ENCODE peak calls at places on chromosomes 2 and 18, in five cellular contexts. K is H1, D is IMR-90, L is mesenchymal stem cell, B is neuronal stem cell. M is an unnamed sample.

GRCh38 chr2:213251618-213252017 is 32.6 kb upstream of the SPAG16 start:
- DNase-seq in D (peak; percentile 81), L (peak; percentile 77), B (peak; percentile 69), K (no peak), M (peak; percentile 85)

GRCh38 chr2:128282246-128282975 is 36.3 kb downstream of the HS6ST1 start:
- DNase-seq in K (no peak), L (no peak), D (no peak), B (no peak), M (peak; percentile 16)

GRCh38 chr2:43082111-43082877 is 144.1 kb downstream of the ZFP36L2 start:
- DNase-seq in B (no peak), L (peak; percentile 94), K (no peak), D (peak; percentile 79), M (no peak)

GRCh38 chr2:156192468-156192867 is 140.1 kb downstream of the NR4A2 start:
- DNase-seq in B (no peak), L (peak; percentile 3), D (no peak), K (no peak), M (no peak)

GRCh38 chr2:54680397-54681032 is 42.9 kb upstream of the EML6 start:
- DNase-seq in D (peak; percentile 45), L (no peak), B (no peak), K (no peak), M (no peak)

GRCh38 chr18:9900699-9901098 is 13.1 kb upstream of the VAPA start:
- DNase-seq in K (no peak), D (no peak), B (no peak), L (no peak), M (no peak)

GRCh38 chr2:160420711-160421110 is 72.9 kb downstream of the RBMS1 start:
- DNase-seq in L (no peak), D (no peak), B (no peak), K (no peak), M (no peak)

GRCh38 chr2:70753031-70753430 is 15.0 kb downstream of the ADD2 start:
- DNase-seq in B (no peak), L (no peak), D (no peak), K (no peak), M (no peak)

GRCh38 chr18:43563780-43564179 is 286.5 kb upstream of the SYT4 start:
- DNase-seq in L (peak; percentile 60), K (no peak), D (peak; percentile 6), B (peak; percentile 44), M (peak; percentile 39)

GRCh38 chr18:70227438-70227837 is 22.0 kb upstream of the RTTN start:
- DNase-seq in L (no peak), B (no peak), D (no peak), K (no peak), M (no peak)

GRCh38 chr2:173086518-173087213 is 11.0 kb downstream of the MAP3K20 start:
- DNase-seq in L (peak; percentile 49), K (no peak), B (no peak), D (peak; percentile 54), M (no peak)

GRCh38 chr2:15127251-15127650 is 433.9 kb downstream of the NBAS start:
- DNase-seq in D (no peak), L (no peak), B (no peak), K (no peak), M (no peak)

GRCh38 chr2:3780477-3781402 is 77.4 kb downstream of the DCDC2C start:
- DNase-seq in K (no peak), B (peak; percentile 32), D (peak; percentile 73), L (peak; percentile 1), M (peak; percentile 57)

GRCh38 chr18:51010218-51010617 is 19.8 kb upstream of the SMAD4 start:
- DNase-seq in K (no peak), B (no peak), L (no peak), D (no peak), M (peak; percentile 37)

GRCh38 chr2:96526101-96526591 is 10.4 kb upstream of the ARID5A start:
- DNase-seq in K (no peak), L (no peak), D (no peak), B (no peak), M (no peak)

GRCh38 chr2:10787176-10787968 is 25.2 kb downstream of the PDIA6 start:
- DNase-seq in L (no peak), K (no peak), B (no peak), D (no peak), M (no peak)

GRCh38 chr2:105072039-105072438 is 34.2 kb downstream of the MRPS9 start:
- DNase-seq in D (no peak), K (no peak), L (no peak), B (no peak), M (no peak)

GRCh38 chr2:105068387-105068786 is 30.5 kb downstream of the MRPS9 start:
- DNase-seq in K (no peak), B (no peak), L (no peak), D (no peak), M (no peak)

GRCh38 chr2:105071379-105071778 is 33.5 kb downstream of the MRPS9 start:
- DNase-seq in D (no peak), B (no peak), K (no peak), L (no peak), M (no peak)

GRCh38 chr2:105068875-105069274 is 31.0 kb downstream of the MRPS9 start:
- DNase-seq in K (no peak), B (no peak), D (no peak), L (no peak), M (no peak)

DNA sequence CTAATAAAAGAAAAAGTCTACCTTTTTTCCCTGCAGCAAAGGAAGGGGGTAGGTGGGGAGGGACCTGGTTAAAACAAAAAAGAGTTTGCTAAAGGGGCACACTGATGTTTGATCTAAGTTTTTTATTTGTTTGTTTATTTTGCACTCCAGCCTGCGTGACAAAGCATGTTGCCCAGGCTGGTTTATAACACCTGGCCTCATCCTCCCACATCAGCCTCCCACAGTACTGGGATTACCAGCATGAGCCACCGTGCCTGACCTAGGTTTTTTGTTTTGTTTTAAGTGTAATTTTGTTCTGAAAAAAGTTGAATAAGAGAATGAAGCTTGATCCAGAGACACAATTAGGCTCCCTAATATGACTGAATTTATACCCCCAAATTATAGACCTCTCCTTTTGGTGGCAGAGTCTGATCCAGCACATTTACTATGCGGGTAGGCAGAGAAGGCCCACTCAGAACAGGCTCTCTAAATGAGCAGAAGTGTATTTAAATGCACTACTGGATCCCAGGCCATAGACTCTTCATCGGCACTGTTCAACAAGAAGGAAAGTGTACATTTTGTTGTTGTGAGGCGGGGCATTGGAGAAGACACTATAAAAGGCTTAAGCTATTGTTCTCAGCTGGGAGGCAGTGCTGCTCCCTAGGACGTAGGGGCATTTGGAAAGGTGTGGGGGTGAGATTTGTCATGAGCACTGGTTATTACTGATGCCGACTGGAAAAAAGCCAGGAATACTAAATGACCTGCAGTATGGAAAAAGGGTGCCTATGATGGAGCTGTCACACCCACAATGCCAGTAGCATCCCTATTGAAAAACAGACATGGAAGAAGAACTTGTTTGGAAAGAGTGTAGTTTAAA is 32.4 kb downstream of the MRPS9 start:
- DNase-seq in D (no peak), K (no peak), B (no peak), L (no peak), M (no peak)
- H2AK5ac ChIP-seq in D (no peak overlapping the region), K (no peak overlapping the region), B (no peak overlapping the region), L (no peak overlapping the region), M (no peak overlapping the region)

GRCh38 chr2:98432145-98432544 is 12.5 kb upstream of the INPP4A start:
- DNase-seq in B (no peak), L (no peak), D (no peak), K (no peak), M (no peak)

GRCh38 chr2:98433363-98433964 is 11.2 kb upstream of the INPP4A start:
- DNase-seq in B (no peak), D (no peak), K (no peak), L (no peak), M (no peak)

GRCh38 chr2:98436734-98437133 is 7.9 kb upstream of the INPP4A start:
- DNase-seq in B (no peak), L (no peak), K (no peak), D (no peak), M (no peak)

GRCh38 chr2:98438190-98439133 is 6.2 kb upstream of the INPP4A start:
- DNase-seq in D (no peak), K (no peak), B (no peak), L (no peak), M (no peak)

GRCh38 chr2:98434492-98434891 is 10.2 kb upstream of the INPP4A start:
- DNase-seq in B (no peak), K (no peak), D (no peak), L (no peak), M (no peak)
- H3K9me3 ChIP-seq in B (peaks cover 3% of the 10 kb centered on the region), K (peaks cover 35% of the 10 kb centered on the region), D (peaks cover 4% of the 10 kb centered on the region), L (peaks cover 19% of the 10 kb centered on the region), M (peaks cover 1% of the 10 kb centered on the region)

GRCh38 chr2:6772366-6772710 is 93.4 kb downstream of the CMPK2 start:
- DNase-seq in D (peak; percentile 7), K (no peak), L (no peak), B (peak; percentile 17), M (no peak)

GRCh38 chr2:6773694-6774044 is 92.0 kb downstream of the CMPK2 start:
- DNase-seq in L (no peak), B (no peak), K (no peak), D (no peak), M (no peak)

GRCh38 chr2:6776125-6776524 is 89.6 kb downstream of the CMPK2 start:
- DNase-seq in B (no peak), L (no peak), D (no peak), K (no peak), M (no peak)

GRCh38 chr2:6771539-6772365 is 94.0 kb downstream of the CMPK2 start:
- DNase-seq in L (no peak), D (no peak), K (no peak), B (peak; percentile 2), M (no peak)

GRCh38 chr2:6773007-6773693 is 92.6 kb downstream of the CMPK2 start:
- DNase-seq in B (peak; percentile 71), K (peak; percentile 59), L (peak; percentile 31), D (peak; percentile 11), M (peak; percentile 72)
- H3K4me3 ChIP-seq in B (no peak overlapping the region), K (no peak overlapping the region), L (no peak overlapping the region), D (no peak overlapping the region), M (no peak overlapping the region)

GRCh38 chr2:20050712-20051517 is 513 bp downstream of the LAPTM4A start:
- DNase-seq in D (peak; percentile 65), L (peak; percentile 83), B (peak; percentile 42), K (peak; percentile 41), M (peak; percentile 53)

GRCh38 chr2:20052229-20052871 is 922 bp upstream of the LAPTM4A start:
- DNase-seq in K (no peak), D (peak; percentile 41), B (no peak), L (peak; percentile 62), M (peak; percentile 55)

GRCh38 chr2:20050104-20050711 is 1.2 kb downstream of the LAPTM4A start:
- DNase-seq in L (peak; percentile 76), K (no peak), B (no peak), D (peak; percentile 88), M (no peak)

GRCh38 chr2:20052872-20053281 is 1.4 kb upstream of the LAPTM4A start:
- DNase-seq in L (peak; percentile 78), D (peak; percentile 83), B (no peak), K (no peak), M (peak; percentile 70)

DNA sequence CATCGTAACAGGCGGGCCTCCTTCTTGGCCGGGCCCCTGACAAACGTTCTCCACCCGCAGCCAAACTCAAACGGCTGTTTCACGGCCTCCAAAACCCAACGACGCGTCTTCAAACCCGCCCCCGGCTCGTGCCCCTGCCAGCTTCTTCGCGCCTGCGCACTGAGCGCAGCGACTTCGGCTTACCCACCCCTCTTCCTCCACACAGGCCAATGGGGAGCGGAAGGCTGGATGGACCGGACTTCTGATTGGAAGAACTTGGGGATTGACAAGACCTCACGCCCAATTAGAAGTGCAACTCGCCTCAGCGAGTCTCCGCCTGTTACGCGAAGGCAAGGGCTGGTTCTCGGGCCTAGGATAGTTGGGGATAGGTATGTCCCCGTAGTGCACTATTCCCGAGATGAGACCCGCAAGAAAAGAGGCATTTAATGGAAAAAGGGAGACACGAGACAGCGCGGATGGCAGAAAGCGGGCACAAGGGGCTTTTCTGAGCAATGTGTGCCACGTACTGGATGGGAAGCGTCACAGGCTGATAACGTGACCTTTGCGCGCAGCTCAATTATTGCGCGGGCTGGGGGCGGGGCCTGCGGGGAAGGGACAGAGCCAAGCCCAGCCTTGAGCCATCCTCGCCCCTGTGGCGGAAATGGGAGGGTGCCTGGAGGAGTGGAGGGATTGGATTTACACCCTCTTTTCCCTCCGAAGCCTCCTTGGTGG is at the start of gene LAPTM4A:
- DNase-seq in K (peak; percentile 99), B (peak; percentile 99), L (peak; percentile 100), D (peak; percentile 100), M (peak; percentile 100)
- H2AK5ac ChIP-seq in K (no peak within 1 kb of the TSS), B (peak within 1 kb of the TSS; percentile 88), L (peak within 1 kb of the TSS; percentile 76), D (peak within 1 kb of the TSS; percentile 87), M (peak within 1 kb of the TSS; percentile 86)